ENCODE peak calls at places on chromosomes 1 and 21, in eight cellular contexts. M is ovary; K is HCT116; V is A549; I is psoas muscle; C is OCI-LY7; E is CD8-positive, alpha-beta T cell; N is uterus. X is an unnamed sample.

GRCh38 chr1:247079141-247079874 is 697 bp upstream of the ZNF670 start:
- DNase-seq in M (no peak), K (no peak), V (no peak), I (no peak), C (no peak), E (no peak), N (no peak), X (no peak)

GRCh38 chr21:17488620-17489019 is 24.2 kb upstream of the CXADR start:
- DNase-seq in M (no peak), K (no peak), V (no peak), I (no peak), C (no peak), E (no peak), N (no peak), X (no peak)

GRCh38 chr21:25790122-25790951 is 55.6 kb downstream of the GABPA start:
- DNase-seq in M (no peak), K (peak; percentile 34), V (peak; percentile 44), I (no peak), C (peak; percentile 28), E (no peak), N (no peak), X (peak; percentile 29)

GRCh38 chr1:149936992-149937705 is 470 bp upstream of the MTMR11 start:
- DNase-seq in M (no peak), K (peak; percentile 91), V (peak; percentile 87), I (no peak), C (no peak), E (no peak), N (no peak), X (peak; percentile 87)

GRCh38 chr1:11550664-11551283 is 71.8 kb downstream of the DISP3 start:
- DNase-seq in M (peak; percentile 55), K (peak; percentile 38), V (peak; percentile 53), I (peak; percentile 35), C (peak; percentile 56), E (no peak), N (peak; percentile 26), X (no peak)

GRCh38 chr1:70486676-70487470 is 75.8 kb downstream of the CTH start:
- DNase-seq in M (peak; percentile 55), K (no peak), V (no peak), I (peak; percentile 21), C (no peak), E (no peak), N (peak; percentile 76), X (peak; percentile 95)

GRCh38 chr1:152182942-152183341 is 23.9 kb upstream of the RPTN start:
- DNase-seq in M (no peak), K (no peak), V (peak; percentile 58), I (no peak), C (no peak), E (no peak), N (no peak), X (peak; percentile 92)

GRCh38 chr1:28971980-28972771 is 57.8 kb downstream of the EPB41 start:
- DNase-seq in M (no peak), K (peak; percentile 66), V (peak; percentile 68), I (no peak), C (no peak), E (no peak), N (peak; percentile 37), X (peak; percentile 89)

GRCh38 chr1:206503591-206504362 is 3.6 kb upstream of the RASSF5 start:
- DNase-seq in M (no peak), K (peak; percentile 78), V (peak; percentile 29), I (peak; percentile 64), C (no peak), E (peak; percentile 30), N (peak; percentile 40), X (peak; percentile 92)

GRCh38 chr1:81702903-81703302 is 97.8 kb upstream of the ADGRL2 start:
- DNase-seq in M (no peak), K (no peak), V (peak; percentile 67), I (no peak), C (no peak), E (no peak), N (no peak), X (peak; percentile 83)

GRCh38 chr1:39908534-39908933 is 6.8 kb upstream of the MYCL start:
- DNase-seq in M (no peak), K (no peak), V (no peak), I (no peak), C (no peak), E (no peak), N (no peak), X (no peak)

GRCh38 chr21:43825936-43826622 is 36.7 kb downstream of the RRP1 start:
- DNase-seq in M (no peak), K (no peak), V (peak; percentile 13), I (peak; percentile 66), C (no peak), E (no peak), N (no peak), X (no peak)

GRCh38 chr1:225736651-225737097 is 41.0 kb upstream of the SRP9 start:
- DNase-seq in M (no peak), K (no peak), V (no peak), I (no peak), C (no peak), E (no peak), N (no peak), X (no peak)

GRCh38 chr1:39988618-39989343 is 33.8 kb downstream of the MFSD2A start:
- DNase-seq in M (no peak), K (no peak), V (no peak), I (no peak), C (no peak), E (no peak), N (no peak), X (peak; percentile 77)

GRCh38 chr1:215797859-215798258 is 230.8 kb downstream of the KCTD3 start:
- DNase-seq in M (no peak), K (no peak), V (no peak), I (no peak), C (no peak), E (no peak), N (no peak), X (no peak)

GRCh38 chr1:10338047-10338446 is 60.8 kb upstream of the PGD start:
- DNase-seq in M (peak; percentile 53), K (peak; percentile 16), V (peak; percentile 30), I (peak; percentile 27), C (peak; percentile 59), E (peak; percentile 30), N (peak; percentile 38), X (peak; percentile 4)

GRCh38 chr1:53145942-53146708 is 3.7 kb upstream of the SLC1A7 start:
- DNase-seq in M (peak; percentile 77), K (peak; percentile 68), V (peak; percentile 95), I (peak; percentile 77), C (no peak), E (no peak), N (peak; percentile 85), X (peak; percentile 92)

GRCh38 chr1:110011527-110012041 is 22.8 kb upstream of the STRIP1 start:
- DNase-seq in M (no peak), K (peak; percentile 39), V (peak; percentile 61), I (no peak), C (peak; percentile 75), E (peak; percentile 30), N (no peak), X (no peak)

GRCh38 chr1:161175771-161176453 is 1.4 kb downstream of the B4GALT3 start:
- DNase-seq in M (no peak), K (no peak), V (no peak), I (no peak), C (peak; percentile 62), E (no peak), N (no peak), X (no peak)
- H3K4me1 ChIP-seq in M (peaks cover 6% of the 10 kb centered on the region), K (peaks cover 19% of the 10 kb centered on the region), V (peaks cover 11% of the 10 kb centered on the region), I (peaks cover 24% of the 10 kb centered on the region), C (peaks cover 29% of the 10 kb centered on the region), E (peaks cover 37% of the 10 kb centered on the region), N (no peaks in the 10 kb centered on the region), X (peaks cover 4% of the 10 kb centered on the region)

GRCh38 chr1:4351453-4351852 is 303.0 kb upstream of the AJAP1 start:
- DNase-seq in M (no peak), K (no peak), V (no peak), I (no peak), C (no peak), E (no peak), N (no peak), X (no peak)

GRCh38 chr1:4353090-4353856 is 301.1 kb upstream of the AJAP1 start:
- DNase-seq in M (no peak), K (no peak), V (no peak), I (no peak), C (no peak), E (no peak), N (no peak), X (no peak)
- H3K27ac ChIP-seq in M (no peak overlapping the region), K (no peak overlapping the region), V (no peak overlapping the region), I (no peak overlapping the region), C (no peak overlapping the region), E (no peak overlapping the region), N (no peak overlapping the region), X (no peak overlapping the region)

GRCh38 chr1:156677616-156678596 is 699 bp upstream of the NES start:
- DNase-seq in M (peak; percentile 54), K (no peak), V (peak; percentile 85), I (peak; percentile 78), C (peak; percentile 56), E (no peak), N (peak; percentile 80), X (peak; percentile 71)

GRCh38 chr1:156684227-156684782 is 7.1 kb upstream of the NES start:
- DNase-seq in M (no peak), K (no peak), V (no peak), I (no peak), C (no peak), E (no peak), N (no peak), X (peak; percentile 91)

GRCh38 chr1:156681196-156681595 is 4.0 kb upstream of the NES start:
- DNase-seq in M (no peak), K (no peak), V (no peak), I (no peak), C (no peak), E (no peak), N (no peak), X (no peak)

GRCh38 chr1:156680056-156680455 is 2.8 kb upstream of the NES start:
- DNase-seq in M (no peak), K (no peak), V (no peak), I (no peak), C (no peak), E (no peak), N (no peak), X (no peak)

DNA sequence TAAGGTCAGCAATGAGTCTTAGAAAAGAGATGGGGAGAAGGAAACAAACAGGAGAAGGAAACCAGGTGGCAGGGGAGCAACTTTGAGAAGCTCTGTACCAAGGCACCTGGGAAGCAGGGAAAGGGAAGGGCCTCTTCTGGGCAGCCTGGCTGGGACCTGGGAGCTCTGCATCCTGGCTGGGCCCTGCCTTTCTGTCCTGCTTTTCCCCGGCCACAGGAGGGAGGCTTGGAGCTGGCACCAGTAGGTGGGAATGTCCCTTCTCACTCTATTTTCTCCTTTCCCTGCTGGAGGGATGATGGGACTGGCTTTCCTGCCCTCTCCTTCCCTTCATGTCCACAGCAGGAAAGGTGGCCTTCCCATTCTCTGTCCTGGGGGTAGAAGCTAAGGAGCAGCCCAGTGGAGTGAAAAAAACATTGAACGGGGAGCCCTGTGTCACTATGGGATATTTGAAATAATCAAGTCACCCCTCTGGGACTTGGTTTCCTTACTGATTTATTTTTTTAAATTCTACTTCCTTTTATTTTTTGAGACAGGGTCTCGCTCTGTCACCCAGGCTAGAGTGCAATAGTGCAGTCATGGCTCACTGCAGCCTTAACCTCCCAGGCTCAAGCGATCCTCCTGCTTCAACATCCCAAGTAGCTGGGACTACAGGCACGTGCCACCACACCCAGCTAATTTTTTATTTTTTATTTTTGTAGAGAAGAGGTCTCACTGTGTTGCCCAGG is 5.1 kb upstream of the NES start:
- DNase-seq in M (no peak), K (no peak), V (no peak), I (no peak), C (no peak), E (no peak), N (no peak), X (no peak)
- TF ChIP-seq CTCF in M (no peak), K (no peak), V (no peak), I (no peak), C (no peak), E (no peak), N (no peak), X (no peak)

GRCh38 chr1:9286556-9286955 is 6.1 kb upstream of the SPSB1 start:
- DNase-seq in M (no peak), K (no peak), V (no peak), I (no peak), C (no peak), E (no peak), N (no peak), X (no peak)
- H3K4me1 ChIP-seq in M (no peaks in the 10 kb centered on the region), K (peaks cover 10% of the 10 kb centered on the region), V (peaks cover 29% of the 10 kb centered on the region), I (peaks cover 14% of the 10 kb centered on the region), C (peaks cover 8% of the 10 kb centered on the region), E (peaks cover 14% of the 10 kb centered on the region), N (no peaks in the 10 kb centered on the region), X (peaks cover 6% of the 10 kb centered on the region)